ENCODE peak calls at places on chromosomes 13 and 19, in nine cellular contexts. T is HT1080; L is hippocampal formation; S is RWPE1; H is stimulated activated CD4-positive, alpha-beta T cell treated with anti-CD3 and anti-CD28 coated beads, Interleukin-1b, Interleukin-23, amount 100 ng/mL, for 1 hour; V is iris pigment epithelial cell; F is NCI-H2081; U is astrocyte of the hippocampus; C is CD8-positive, alpha-beta memory T cell. W is an unnamed sample.

GRCh38 chr13:104460553-104460952 is 1394.3 kb upstream of the SLC10A2 start:
- DNase-seq in H (no peak), F (no peak), V (peak; percentile 48), C (no peak), L (no peak), T (peak; percentile 51), S (no peak), U (peak; percentile 43), W (no peak)

GRCh38 chr19:41575998-41576397 is at the start of gene CEACAM21:
- DNase-seq in V (no peak), F (no peak), L (peak; percentile 13), C (peak; percentile 42), U (no peak), S (no peak), H (no peak), T (no peak), W (peak; percentile 40)

GRCh38 chr19:1076046-1076386 is 9.0 kb downstream of the ARHGAP45 start:
- DNase-seq in T (no peak), F (no peak), H (no peak), S (no peak), U (no peak), V (no peak), L (no peak), C (no peak), W (no peak)

GRCh38 chr19:50155520-50156109 is 7.5 kb downstream of the IZUMO2 start:
- DNase-seq in H (no peak), F (no peak), S (no peak), L (no peak), C (no peak), U (no peak), V (no peak), T (no peak), W (no peak)

GRCh38 chr13:66264976-66265375 is 965.2 kb downstream of the PCDH9 start:
- DNase-seq in T (no peak), C (no peak), V (peak; percentile 9), H (no peak), U (peak; percentile 86), L (peak; percentile 4), F (no peak), S (no peak), W (no peak)

GRCh38 chr19:19061491-19061890 is 2.3 kb upstream of the SLC25A42 start:
- DNase-seq in U (no peak), C (no peak), S (no peak), T (no peak), F (no peak), H (no peak), V (no peak), L (no peak), W (no peak)

GRCh38 chr13:106151056-106151699 is 384.3 kb downstream of the EFNB2 start:
- DNase-seq in L (no peak), V (peak; percentile 92), T (peak; percentile 99), C (no peak), U (peak; percentile 97), H (no peak), F (no peak), S (peak; percentile 95), W (no peak)

GRCh38 chr13:49898792-49899191 is 37.3 kb downstream of the SPRYD7 start:
- DNase-seq in L (no peak), C (no peak), V (no peak), U (no peak), S (no peak), F (no peak), H (no peak), T (no peak), W (no peak)

GRCh38 chr19:3356805-3357204 is 9.6 kb upstream of the NFIC start:
- DNase-seq in S (no peak), C (no peak), F (no peak), V (no peak), L (no peak), U (no peak), H (no peak), T (no peak), W (no peak)

W was measured in T-cell.